ENCODE peak calls at places on chromosomes 1 and 21, in six cellular contexts. G, Y, H, W, S and T are unnamed samples.
A peak's percentile ranks its signal among the peaks of the same experiment; 100 is the strongest.

GRCh38 chr1:18748435-18748834 is 111.0 kb downstream of the TAS1R2 start:
- DNase-seq in Y (no peak), G (no peak), S (no peak), W (no peak), H (no peak), T (no peak)

GRCh38 chr1:15033264-15033663 is 120.3 kb upstream of the TMEM51 start:
- DNase-seq in W (no peak), G (peak; percentile 37), H (no peak), S (no peak), Y (no peak), T (no peak)

GRCh38 chr1:85463666-85464496 is 1.1 kb downstream of the DDAH1 start:
- DNase-seq in S (peak; percentile 12), H (no peak), G (peak; percentile 44), W (no peak), Y (peak; percentile 64), T (no peak)

GRCh38 chr1:71788113-71788512 is 494.2 kb downstream of the NEGR1 start:
- DNase-seq in Y (no peak), W (no peak), S (no peak), H (no peak), G (no peak), T (no peak)

GRCh38 chr1:155253797-155254196 is 1.5 kb downstream of the ENTREP3 start:
- DNase-seq in H (no peak), S (no peak), W (no peak), Y (no peak), G (no peak), T (no peak)

GRCh38 chr1:29017235-29017634 is 102.9 kb downstream of the EPB41 start:
- DNase-seq in S (no peak), H (no peak), G (no peak), Y (no peak), W (no peak), T (no peak)

GRCh38 chr1:234398849-234399381 is 25.7 kb downstream of the COA6 start:
- DNase-seq in Y (no peak), G (peak; percentile 32), W (no peak), H (no peak), S (no peak), T (no peak)

GRCh38 chr1:77579547-77579946 is 102.9 kb downstream of the ZZZ3 start:
- DNase-seq in Y (no peak), H (no peak), G (no peak), S (no peak), W (no peak), T (no peak)

GRCh38 chr1:6108937-6109636 is 63.4 kb downstream of the KCNAB2 start:
- DNase-seq in Y (peak; percentile 49), H (peak; percentile 89), W (no peak), G (peak; percentile 16), S (peak; percentile 67), T (no peak)

GRCh38 chr1:218739426-218739825 is 394.3 kb downstream of the TGFB2 start:
- DNase-seq in Y (no peak), S (no peak), H (no peak), G (peak; percentile 65), W (no peak), T (no peak)

GRCh38 chr1:21189906-21190500 is 13.3 kb upstream of the EIF4G3 start:
- DNase-seq in H (no peak), S (no peak), G (no peak), Y (no peak), W (no peak), T (no peak)

GRCh38 chr1:155888481-155888880 is 22.7 kb downstream of the RIT1 start:
- DNase-seq in H (no peak), W (no peak), G (peak; percentile 39), S (no peak), Y (no peak), T (no peak)

GRCh38 chr1:9201421-9202239 is 32.9 kb upstream of the H6PD start:
- DNase-seq in W (no peak), Y (no peak), H (no peak), S (no peak), G (peak; percentile 62), T (no peak)

GRCh38 chr1:10324627-10325026 is 74.2 kb upstream of the PGD start:
- DNase-seq in G (no peak), W (no peak), S (no peak), Y (no peak), H (no peak), T (no peak)

GRCh38 chr1:93673159-93673657 is 8.4 kb downstream of the BCAR3 start:
- DNase-seq in W (no peak), S (no peak), H (no peak), Y (no peak), G (no peak), T (no peak)

GRCh38 chr1:160657477-160657820 is 10.6 kb upstream of the SLAMF1 start:
- DNase-seq in H (no peak), S (no peak), G (no peak), W (no peak), Y (no peak), T (no peak)

GRCh38 chr1:201302168-201302896 is 19.0 kb downstream of the PKP1 start:
- DNase-seq in W (no peak), S (no peak), G (no peak), Y (no peak), H (no peak), T (no peak)

GRCh38 chr1:33660244-33660643 is 187.8 kb downstream of the ZSCAN20 start:
- DNase-seq in S (no peak), H (peak; percentile 30), G (no peak), W (no peak), Y (no peak), T (no peak)

GRCh38 chr1:183281039-183281438 is 95.0 kb downstream of the LAMC2 start:
- DNase-seq in H (no peak), Y (no peak), G (no peak), W (no peak), S (no peak), T (no peak)

GRCh38 chr1:66436378-66437135 is 97.4 kb upstream of the SGIP1 start:
- DNase-seq in W (no peak), Y (no peak), S (no peak), H (no peak), G (peak; percentile 87), T (peak; percentile 35)

GRCh38 chr1:229410692-229411433 is 23.0 kb downstream of the ACTA1 start:
- DNase-seq in W (peak; percentile 46), G (peak; percentile 30), Y (peak; percentile 81), S (no peak), H (peak; percentile 98), T (no peak)

GRCh38 chr1:244035358-244035757 is 15.7 kb upstream of the ZBTB18 start:
- DNase-seq in S (no peak), G (no peak), W (no peak), H (no peak), Y (no peak), T (no peak)

GRCh38 chr1:12620142-12620865 is 2.3 kb upstream of the DHRS3 start:
- DNase-seq in S (no peak), Y (no peak), W (no peak), G (no peak), H (no peak), T (no peak)

GRCh38 chr21:30434033-30434631 is 4.1 kb downstream of the KRTAP13-4 start:
- DNase-seq in G (peak; percentile 1), W (peak; percentile 28), S (no peak), H (peak; percentile 21), Y (peak; percentile 5), T (no peak)

GRCh38 chr1:42312576-42313212 is 22.3 kb downstream of the FOXJ3 start:
- DNase-seq in G (no peak), H (no peak), W (no peak), S (no peak), Y (no peak), T (no peak)

GRCh38 chr1:45225598-45225997 is 19.2 kb upstream of the ZSWIM5 start:
- DNase-seq in G (no peak), Y (no peak), W (no peak), S (no peak), H (no peak), T (no peak)

GRCh38 chr21:30990514-30991304 is 47.6 kb downstream of the KRTAP19-8 start:
- DNase-seq in G (no peak), S (no peak), H (no peak), W (no peak), Y (no peak), T (no peak)

GRCh38 chr1:221294244-221294643 is 415.0 kb downstream of the HLX start:
- DNase-seq in G (no peak), H (no peak), W (no peak), S (no peak), Y (no peak), T (no peak)